ENCODE peak calls at places on chromosome 17, in four cellular contexts. M is HepG2, T is K562, W is A549. C is an unnamed sample.
A peak's percentile ranks its signal among the peaks of the same experiment; 100 is the strongest.

GRCh38 chr17:38341035-38341721 is 2.6 kb downstream of the GPR179 start:
- DNase-seq in M (peak; percentile 47), W (no peak), T (no peak), C (no peak)

GRCh38 chr17:67636841-67637240 is 80.9 kb upstream of the NOL11 start:
- DNase-seq in W (no peak), M (no peak), T (no peak), C (no peak)

GRCh38 chr17:17180141-17180603 is 26.0 kb downstream of the PLD6 start:
- DNase-seq in M (no peak), W (no peak), T (no peak), C (no peak)

GRCh38 chr17:29838961-29839360 is 91.1 kb downstream of the SSH2 start:
- DNase-seq in M (no peak), T (no peak), W (peak; percentile 16), C (peak; percentile 63)

GRCh38 chr17:37671813-37672544 is 28.7 kb upstream of the DDX52 start:
- DNase-seq in M (peak; percentile 85), W (peak; percentile 77), T (no peak), C (no peak)

GRCh38 chr17:77125432-77125901 is 15.3 kb upstream of the SEC14L1 start:
- DNase-seq in W (peak; percentile 89), T (no peak), M (peak; percentile 67), C (no peak)

GRCh38 chr17:71799657-71800056 is 321.2 kb upstream of the SOX9 start:
- DNase-seq in W (no peak), M (no peak), T (no peak), C (no peak)

GRCh38 chr17:1762233-1762905 is 509 bp downstream of the SERPINF1 start:
- DNase-seq in M (peak; percentile 88), W (no peak), T (peak; percentile 47), C (no peak)

GRCh38 chr17:63224644-63225043 is 221.5 kb downstream of the CYB561 start:
- DNase-seq in T (no peak), W (no peak), M (no peak), C (no peak)

GRCh38 chr17:74852237-74853047 is 7.2 kb downstream of the GRIN2C start:
- DNase-seq in M (peak; percentile 67), W (no peak), T (peak; percentile 89), C (peak; percentile 86)

GRCh38 chr17:3943240-3943891 is 20.9 kb downstream of the ATP2A3 start:
- DNase-seq in W (no peak), M (no peak), T (no peak), C (no peak)

GRCh38 chr17:67995568-67996191 is 589 bp downstream of the C17orf58 start:
- DNase-seq in M (no peak), T (no peak), W (no peak), C (peak; percentile 66)

GRCh38 chr17:9116861-9117568 is 95.7 kb downstream of the NTN1 start:
- DNase-seq in W (no peak), T (no peak), M (no peak), C (no peak)

GRCh38 chr17:43986225-43986981 is 18.0 kb upstream of the NAGS start:
- DNase-seq in W (no peak), M (no peak), T (no peak), C (no peak)

GRCh38 chr17:44360826-44361225 is 2.8 kb downstream of the FAM171A2 start:
- DNase-seq in T (no peak), M (no peak), W (no peak), C (no peak)

GRCh38 chr17:73317554-73318426 is 6.0 kb upstream of the CDC42EP4 start:
- DNase-seq in W (no peak), M (no peak), T (no peak), C (no peak)
- TF ChIP-seq CEBPB in W (no peak), M (no peak), T (no peak), C (no peak)

DNA sequence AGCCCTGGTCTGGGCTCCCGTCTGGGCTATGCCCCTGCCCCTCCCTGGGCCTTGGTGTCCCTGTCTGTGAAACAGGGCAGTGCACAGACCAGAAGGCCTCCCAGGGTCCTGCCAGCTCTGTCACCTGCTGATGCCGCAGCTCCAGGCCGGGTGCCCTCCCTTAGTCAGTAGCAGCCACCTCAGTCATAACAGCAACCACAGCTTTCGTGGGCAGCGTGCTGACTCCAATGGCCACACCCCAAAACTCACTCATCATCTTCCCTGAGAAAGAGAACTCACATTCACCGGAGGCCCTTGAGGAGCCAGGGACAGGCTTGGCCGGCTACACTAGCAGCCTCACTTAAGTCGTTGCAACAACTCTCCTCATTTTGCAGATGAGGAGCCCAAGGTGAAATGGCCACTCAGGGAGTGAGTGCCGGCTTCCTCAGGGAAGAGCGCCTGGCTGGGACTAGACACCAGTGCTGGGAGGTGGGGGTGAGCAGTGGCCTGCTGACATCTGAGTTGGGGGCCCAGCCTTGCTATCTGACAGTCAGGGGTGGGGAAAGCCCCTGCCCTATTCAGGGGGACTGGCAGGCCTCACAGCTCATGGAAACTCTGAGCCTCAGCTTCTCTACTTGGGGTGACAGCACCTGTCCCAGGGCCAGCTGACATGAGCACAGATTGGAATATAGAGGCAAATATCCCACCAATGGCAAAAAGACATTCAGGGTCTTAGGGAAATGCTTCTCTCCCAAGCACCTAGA is 22.6 kb downstream of the SLC5A10 start:
- DNase-seq in M (no peak), T (no peak), W (no peak), C (no peak)
- TF ChIP-seq CTCF in M (no peak), T (no peak), W (no peak), C (no peak)

DNA sequence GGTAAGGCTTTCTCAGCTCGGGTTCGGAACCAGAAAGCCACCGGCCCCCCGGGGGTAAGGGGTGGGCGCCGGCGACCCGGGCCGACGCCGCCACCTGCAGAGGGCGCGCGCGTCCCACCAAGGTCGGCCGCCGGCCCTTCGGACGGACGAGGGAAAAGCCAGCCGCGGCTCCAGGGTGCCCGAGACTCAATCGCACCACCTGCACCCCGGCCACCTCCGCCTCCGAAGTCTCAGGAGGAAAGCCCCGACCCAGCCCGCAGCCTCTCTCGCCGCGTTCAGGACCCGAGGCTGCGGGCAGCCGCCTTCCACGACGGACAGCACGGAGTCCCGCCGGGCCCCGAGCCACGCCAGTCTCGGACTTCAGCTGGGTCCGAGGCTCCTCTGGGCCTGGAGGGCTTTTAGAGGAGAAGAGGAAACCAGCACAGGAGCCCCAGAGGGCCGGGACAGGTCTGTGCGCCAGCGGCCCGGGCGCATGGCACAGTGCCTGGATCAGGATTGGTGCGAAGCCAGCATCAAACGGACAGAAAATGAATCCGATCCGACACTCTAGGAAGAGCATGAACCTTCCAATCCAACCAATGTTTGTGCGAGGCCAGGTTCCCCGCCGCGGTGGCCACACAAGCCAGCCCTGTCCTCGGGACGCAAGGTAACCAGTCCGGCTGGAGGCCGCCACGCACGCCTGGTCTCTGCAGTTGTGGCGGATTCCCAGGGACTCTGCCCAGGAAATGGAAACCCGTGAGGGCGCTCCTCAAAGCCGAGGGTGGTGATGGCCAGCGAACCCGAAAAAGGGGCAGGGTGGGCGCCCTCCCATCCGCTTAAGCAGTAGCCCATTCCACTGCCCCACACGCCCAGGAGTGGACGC is 6.7 kb downstream of the CBX8 start:
- DNase-seq in T (peak; percentile 87), M (no peak), W (peak; percentile 58), C (no peak)
- TF ChIP-seq CEBPB in T (no peak), M (no peak), W (no peak), C (no peak)

GRCh38 chr17:7816926-7817642 is 16.9 kb upstream of the KDM6B start:
- DNase-seq in T (no peak), W (no peak), M (no peak), C (no peak)
- TF ChIP-seq CTCF in T (no peak), W (no peak), M (no peak), C (no peak)

DNA sequence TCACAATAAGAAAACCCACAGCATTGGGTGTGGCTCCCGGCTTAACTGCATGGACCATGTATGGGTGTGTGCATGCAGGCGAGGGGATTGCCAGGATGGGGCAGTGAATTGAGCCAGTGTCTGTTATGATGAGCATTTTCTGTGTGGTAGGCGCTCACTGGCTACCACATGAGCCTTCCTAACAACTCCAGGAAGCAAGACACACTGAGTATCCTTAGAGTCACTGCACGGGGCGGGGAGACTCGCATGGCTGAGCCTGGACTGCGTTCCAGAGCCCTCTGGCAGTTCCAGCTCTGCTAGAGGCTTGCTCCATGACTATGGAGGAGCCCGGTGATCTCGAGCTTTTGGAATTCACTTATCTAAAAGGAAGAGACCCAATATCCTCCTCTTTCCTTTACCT is 225.9 kb downstream of the CCDC182 start:
- DNase-seq in T (no peak), M (no peak), W (peak; percentile 48), C (no peak)
- TF ChIP-seq CEBPB in T (no peak), M (no peak), W (no peak), C (no peak)

GRCh38 chr17:5044630-5045029 is 9.4 kb upstream of the SLC52A1 start:
- DNase-seq in M (no peak), T (no peak), W (no peak), C (no peak)

GRCh38 chr17:5045496-5045895 is 10.3 kb upstream of the SLC52A1 start:
- DNase-seq in W (no peak), T (no peak), M (no peak), C (no peak)

GRCh38 chr17:5047446-5047845 is 12.2 kb upstream of the SLC52A1 start:
- DNase-seq in T (no peak), W (no peak), M (no peak), C (no peak)

GRCh38 chr17:5042152-5043022 is 7.2 kb upstream of the SLC52A1 start:
- DNase-seq in T (peak; percentile 45), W (no peak), M (no peak), C (no peak)

GRCh38 chr17:5043524-5043923 is 8.3 kb upstream of the SLC52A1 start:
- DNase-seq in W (no peak), T (no peak), M (no peak), C (no peak)
- TF ChIP-seq CTCF in W (no peak), T (no peak), M (peak; percentile 44), C (peak; percentile 36)

DNA sequence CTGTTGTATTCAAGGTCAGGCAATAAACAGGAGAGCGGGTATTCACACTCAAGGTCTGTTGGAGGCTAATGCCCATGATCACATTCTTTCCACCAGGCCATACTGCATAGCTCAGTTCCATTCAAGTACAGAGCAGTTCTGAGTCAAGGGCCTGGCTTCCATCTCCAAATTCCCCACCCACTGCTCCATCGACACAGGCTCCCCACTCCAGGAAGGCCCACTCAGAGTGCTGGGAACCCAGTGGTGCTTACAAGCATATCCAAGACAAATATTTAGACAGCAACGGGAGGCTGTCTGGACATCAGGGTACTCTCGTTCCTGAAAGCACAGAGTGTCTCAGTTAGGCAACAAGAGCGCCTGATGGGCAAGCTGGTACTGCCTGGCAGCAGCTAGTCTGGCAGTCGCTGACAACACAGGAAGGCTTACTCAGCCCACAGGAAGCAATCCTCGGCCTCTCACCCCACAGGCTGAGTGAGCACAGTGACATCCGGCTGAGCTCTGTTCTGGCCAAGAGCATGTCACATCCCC is 40.9 kb downstream of the RFFL start:
- DNase-seq in T (no peak), W (peak; percentile 82), M (peak; percentile 24), C (no peak)
- TF ChIP-seq CEBPB in T (no peak), W (peak; percentile 40), M (no peak), C (no peak)